ENCODE peak calls at places on chromosomes 5 and 9, in six cellular contexts. One of them, this sample, is unnamed.

GRCh38 chr9:120617637-120617979 is 37.6 kb upstream of the CDK5RAP2 start:
- DNase-seq in PC-3: no peak
- DNase-seq in IMR-90: peak; percentile 18
- DNase-seq in lower lobe of right lung: no peak
- DNase-seq in kidney: no peak
- DNase-seq in tibial artery: no peak
- DNase-seq in this sample: peak; percentile 70

GRCh38 chr9:112555844-112556482 is 69.3 kb downstream of the KIAA1958 start:
- DNase-seq in IMR-90: no peak
- DNase-seq in lower lobe of right lung: no peak
- DNase-seq in PC-3: peak; percentile 32
- DNase-seq in kidney: no peak
- DNase-seq in tibial artery: no peak
- DNase-seq in this sample: no peak

GRCh38 chr5:150815010-150815409 is 31.3 kb upstream of the IRGM start:
- DNase-seq in tibial artery: no peak
- DNase-seq in lower lobe of right lung: no peak
- DNase-seq in PC-3: no peak
- DNase-seq in kidney: no peak
- DNase-seq in IMR-90: no peak
- DNase-seq in this sample: no peak

GRCh38 chr9:13787234-13787833 is 507.8 kb upstream of the MPDZ start:
- DNase-seq in PC-3: no peak
- DNase-seq in tibial artery: no peak
- DNase-seq in kidney: no peak
- DNase-seq in lower lobe of right lung: no peak
- DNase-seq in IMR-90: peak; percentile 46
- DNase-seq in this sample: peak; percentile 81

GRCh38 chr5:132657676-132658382 is at the start of gene IL13:
- DNase-seq in tibial artery: no peak
- DNase-seq in PC-3: no peak
- DNase-seq in lower lobe of right lung: no peak
- DNase-seq in IMR-90: no peak
- DNase-seq in kidney: no peak
- DNase-seq in this sample: no peak

GRCh38 chr9:89078421-89078820 is 87.2 kb downstream of the S1PR3 start:
- DNase-seq in kidney: no peak
- DNase-seq in IMR-90: no peak
- DNase-seq in PC-3: no peak
- DNase-seq in tibial artery: no peak
- DNase-seq in lower lobe of right lung: no peak
- DNase-seq in this sample: no peak

GRCh38 chr9:18722882-18723281 is 248.9 kb downstream of the ADAMTSL1 start:
- DNase-seq in IMR-90: no peak
- DNase-seq in kidney: no peak
- DNase-seq in tibial artery: no peak
- DNase-seq in PC-3: no peak
- DNase-seq in lower lobe of right lung: no peak
- DNase-seq in this sample: no peak

GRCh38 chr5:16690243-16690839 is 73.5 kb upstream of the RETREG1 start:
- DNase-seq in PC-3: peak; percentile 87
- DNase-seq in lower lobe of right lung: no peak
- DNase-seq in kidney: no peak
- DNase-seq in tibial artery: no peak
- DNase-seq in IMR-90: peak; percentile 51
- DNase-seq in this sample: peak; percentile 58

GRCh38 chr9:92686954-92687353 is 17.0 kb upstream of the IPPK start:
- DNase-seq in kidney: no peak
- DNase-seq in lower lobe of right lung: no peak
- DNase-seq in tibial artery: no peak
- DNase-seq in PC-3: peak; percentile 33
- DNase-seq in IMR-90: no peak
- DNase-seq in this sample: no peak

GRCh38 chr9:37243588-37244345 is 123.4 kb downstream of the ZCCHC7 start:
- DNase-seq in tibial artery: no peak
- DNase-seq in IMR-90: no peak
- DNase-seq in kidney: no peak
- DNase-seq in lower lobe of right lung: no peak
- DNase-seq in PC-3: no peak
- DNase-seq in this sample: no peak

GRCh38 chr5:103444333-103445038 is 118.1 kb downstream of the NUDT12 start:
- DNase-seq in PC-3: peak; percentile 45
- DNase-seq in tibial artery: no peak
- DNase-seq in IMR-90: no peak
- DNase-seq in lower lobe of right lung: no peak
- DNase-seq in kidney: no peak
- DNase-seq in this sample: no peak

GRCh38 chr9:98614941-98615340 is 93.8 kb downstream of the GABBR2 start:
- DNase-seq in PC-3: no peak
- DNase-seq in tibial artery: no peak
- DNase-seq in kidney: no peak
- DNase-seq in lower lobe of right lung: no peak
- DNase-seq in IMR-90: no peak
- DNase-seq in this sample: no peak

GRCh38 chr5:179270581-179271300 is 74.5 kb downstream of the ADAMTS2 start:
- DNase-seq in kidney: peak; percentile 73
- DNase-seq in IMR-90: peak; percentile 47
- DNase-seq in tibial artery: peak; percentile 79
- DNase-seq in lower lobe of right lung: peak; percentile 46
- DNase-seq in PC-3: no peak
- DNase-seq in this sample: peak; percentile 95

GRCh38 chr9:122097679-122098315 is 4.7 kb upstream of the TTLL11 start:
- DNase-seq in PC-3: no peak
- DNase-seq in kidney: no peak
- DNase-seq in lower lobe of right lung: no peak
- DNase-seq in IMR-90: no peak
- DNase-seq in tibial artery: peak; percentile 12
- DNase-seq in this sample: peak; percentile 50

GRCh38 chr9:126081746-126082145 is 244.9 kb upstream of the MVB12B start:
- DNase-seq in IMR-90: no peak
- DNase-seq in lower lobe of right lung: no peak
- DNase-seq in tibial artery: no peak
- DNase-seq in PC-3: no peak
- DNase-seq in kidney: no peak
- DNase-seq in this sample: no peak

GRCh38 chr5:112576298-112576925 is 157.3 kb upstream of the EPB41L4A start:
- DNase-seq in IMR-90: no peak
- DNase-seq in tibial artery: no peak
- DNase-seq in lower lobe of right lung: no peak
- DNase-seq in kidney: no peak
- DNase-seq in PC-3: no peak
- DNase-seq in this sample: peak; percentile 34

GRCh38 chr9:16103613-16104012 is 550.8 kb downstream of the CCDC171 start:
- DNase-seq in kidney: peak; percentile 89
- DNase-seq in lower lobe of right lung: no peak
- DNase-seq in PC-3: no peak
- DNase-seq in tibial artery: peak; percentile 80
- DNase-seq in IMR-90: peak; percentile 33
- DNase-seq in this sample: no peak

GRCh38 chr5:117732264-117732663 is 1157.6 kb upstream of the SEMA6A start:
- DNase-seq in lower lobe of right lung: no peak
- DNase-seq in PC-3: no peak
- DNase-seq in tibial artery: no peak
- DNase-seq in IMR-90: no peak
- DNase-seq in kidney: no peak
- DNase-seq in this sample: no peak

GRCh38 chr5:64972591-64972990 is 203.9 kb downstream of the CWC27 start:
- DNase-seq in lower lobe of right lung: no peak
- DNase-seq in kidney: no peak
- DNase-seq in PC-3: no peak
- DNase-seq in tibial artery: no peak
- DNase-seq in IMR-90: peak; percentile 26
- DNase-seq in this sample: no peak

GRCh38 chr9:124950050-124950718 is 9.3 kb upstream of the GOLGA1 start:
- DNase-seq in PC-3: no peak
- DNase-seq in kidney: no peak
- DNase-seq in IMR-90: no peak
- DNase-seq in lower lobe of right lung: no peak
- DNase-seq in tibial artery: no peak
- DNase-seq in this sample: no peak

GRCh38 chr5:113606298-113607134 is 93.0 kb downstream of the YTHDC2 start:
- DNase-seq in kidney: peak; percentile 64
- DNase-seq in PC-3: peak; percentile 78
- DNase-seq in IMR-90: peak; percentile 56
- DNase-seq in lower lobe of right lung: no peak
- DNase-seq in tibial artery: no peak
- DNase-seq in this sample: peak; percentile 71

GRCh38 chr9:112093147-112093874 is 81.8 kb downstream of the SUSD1 start:
- DNase-seq in tibial artery: no peak
- DNase-seq in lower lobe of right lung: no peak
- DNase-seq in kidney: no peak
- DNase-seq in PC-3: no peak
- DNase-seq in IMR-90: no peak
- DNase-seq in this sample: no peak

GRCh38 chr5:35031276-35031675 is 16.5 kb downstream of the AGXT2 start:
- DNase-seq in kidney: no peak
- DNase-seq in tibial artery: no peak
- DNase-seq in PC-3: no peak
- DNase-seq in lower lobe of right lung: no peak
- DNase-seq in IMR-90: peak; percentile 66
- DNase-seq in this sample: peak; percentile 23

GRCh38 chr5:84378420-84378819 is 6.3 kb downstream of the EDIL3 start:
- DNase-seq in kidney: no peak
- DNase-seq in PC-3: no peak
- DNase-seq in tibial artery: no peak
- DNase-seq in IMR-90: peak; percentile 90
- DNase-seq in lower lobe of right lung: no peak
- DNase-seq in this sample: peak; percentile 87

GRCh38 chr5:169430676-169431075 is 129.7 kb upstream of the SLIT3 start:
- DNase-seq in IMR-90: no peak
- DNase-seq in PC-3: no peak
- DNase-seq in kidney: no peak
- DNase-seq in tibial artery: no peak
- DNase-seq in lower lobe of right lung: no peak
- DNase-seq in this sample: peak; percentile 56

GRCh38 chr9:129476821-129477611 is 143.9 kb downstream of the C9orf50 start:
- DNase-seq in IMR-90: peak; percentile 49
- DNase-seq in PC-3: peak; percentile 43
- DNase-seq in tibial artery: no peak
- DNase-seq in lower lobe of right lung: no peak
- DNase-seq in kidney: no peak
- DNase-seq in this sample: no peak
- TF ChIP-seq CTCF in IMR-90: no peak
- TF ChIP-seq CTCF in PC-3: no peak
- TF ChIP-seq CTCF in tibial artery: no peak
- TF ChIP-seq CTCF in lower lobe of right lung: no peak
- TF ChIP-seq CTCF in kidney: no peak
- TF ChIP-seq CTCF in this sample: peak; percentile 2

GRCh38 chr5:62681117-62681850 is 102.7 kb downstream of the LRRC70 start:
- DNase-seq in kidney: no peak
- DNase-seq in IMR-90: no peak
- DNase-seq in lower lobe of right lung: no peak
- DNase-seq in PC-3: no peak
- DNase-seq in tibial artery: no peak
- DNase-seq in this sample: no peak
- H3K4me3 ChIP-seq in kidney: no peak overlapping the region
- H3K4me3 ChIP-seq in IMR-90: no peak overlapping the region
- H3K4me3 ChIP-seq in lower lobe of right lung: no peak overlapping the region
- H3K4me3 ChIP-seq in PC-3: no peak overlapping the region
- H3K4me3 ChIP-seq in tibial artery: no peak overlapping the region
- H3K4me3 ChIP-seq in this sample: no peak overlapping the region

GRCh38 chr5:171647043-171647899 is 138.3 kb upstream of the SMIM23 start:
- DNase-seq in lower lobe of right lung: no peak
- DNase-seq in IMR-90: peak; percentile 79
- DNase-seq in PC-3: peak; percentile 76
- DNase-seq in kidney: no peak
- DNase-seq in tibial artery: no peak
- DNase-seq in this sample: no peak
- TF ChIP-seq CTCF in lower lobe of right lung: no peak
- TF ChIP-seq CTCF in IMR-90: peak; percentile 18
- TF ChIP-seq CTCF in PC-3: peak; percentile 38
- TF ChIP-seq CTCF in kidney: no peak
- TF ChIP-seq CTCF in tibial artery: no peak
- TF ChIP-seq CTCF in this sample: no peak

GRCh38 chr5:176538505-176538806 is 1.3 kb upstream of the RNF44 start:
- DNase-seq in IMR-90: no peak
- DNase-seq in kidney: peak; percentile 33
- DNase-seq in lower lobe of right lung: no peak
- DNase-seq in PC-3: no peak
- DNase-seq in tibial artery: no peak
- DNase-seq in this sample: no peak
- H3K4me3 ChIP-seq in IMR-90: no peak overlapping the region
- H3K4me3 ChIP-seq in kidney: peak overlapping the region; percentile 45
- H3K4me3 ChIP-seq in lower lobe of right lung: peak overlapping the region; percentile 91
- H3K4me3 ChIP-seq in PC-3: peak overlapping the region; percentile 93
- H3K4me3 ChIP-seq in tibial artery: peak overlapping the region; percentile 87
- H3K4me3 ChIP-seq in this sample: no peak overlapping the region

GRCh38 chr5:40873481-40873880 is 32.3 kb downstream of the CARD6 start:
- DNase-seq in IMR-90: no peak
- DNase-seq in tibial artery: no peak
- DNase-seq in lower lobe of right lung: no peak
- DNase-seq in kidney: no peak
- DNase-seq in PC-3: no peak
- DNase-seq in this sample: no peak

GRCh38 chr5:40875958-40876357 is 33.3 kb upstream of the C7 start:
- DNase-seq in PC-3: no peak
- DNase-seq in tibial artery: no peak
- DNase-seq in kidney: no peak
- DNase-seq in lower lobe of right lung: no peak
- DNase-seq in IMR-90: no peak
- DNase-seq in this sample: no peak

GRCh38 chr5:40877371-40877988 is 31.8 kb upstream of the C7 start:
- DNase-seq in tibial artery: no peak
- DNase-seq in PC-3: peak; percentile 58
- DNase-seq in IMR-90: no peak
- DNase-seq in kidney: no peak
- DNase-seq in lower lobe of right lung: no peak
- DNase-seq in this sample: no peak

GRCh38 chr5:40882291-40882690 is 27.0 kb upstream of the C7 start:
- DNase-seq in lower lobe of right lung: no peak
- DNase-seq in IMR-90: no peak
- DNase-seq in PC-3: no peak
- DNase-seq in tibial artery: no peak
- DNase-seq in kidney: no peak
- DNase-seq in this sample: no peak

DNA sequence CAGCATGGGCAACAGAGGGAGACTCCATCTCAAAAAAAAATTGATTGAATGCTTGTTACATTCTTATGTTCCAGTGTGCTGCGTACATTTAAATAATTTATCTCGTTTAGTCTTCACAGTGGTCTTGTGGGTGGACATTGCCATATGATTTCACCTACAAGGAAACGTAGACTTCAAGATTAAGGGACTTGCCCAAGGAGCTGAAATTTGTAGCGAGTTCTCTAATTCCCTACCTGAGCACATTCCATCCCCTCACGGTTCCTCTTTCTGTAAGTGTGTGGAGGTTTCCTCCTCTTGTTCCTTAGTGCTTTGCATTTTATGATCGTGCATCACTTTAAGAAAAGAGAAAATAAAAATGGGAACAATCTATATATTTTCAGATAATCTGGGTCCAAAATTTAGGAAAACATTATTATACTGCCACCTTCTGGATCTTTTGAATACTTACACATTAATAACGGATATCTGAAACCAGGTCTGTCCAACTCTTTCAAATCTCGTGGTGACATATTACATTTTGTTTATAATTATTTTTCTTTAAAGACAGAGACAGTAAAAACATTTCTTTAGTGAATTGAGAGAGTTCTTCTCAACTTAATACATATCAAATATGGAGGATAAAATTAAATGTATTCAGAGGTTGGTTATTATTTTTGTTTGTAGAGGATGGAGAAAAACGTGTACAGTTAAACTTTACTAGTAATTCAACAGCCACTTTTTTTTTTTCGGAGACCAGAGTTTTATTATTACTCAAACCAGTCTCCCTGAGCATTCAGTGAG is 29.9 kb upstream of the C7 start:
- DNase-seq in tibial artery: no peak
- DNase-seq in PC-3: peak; percentile 66
- DNase-seq in lower lobe of right lung: no peak
- DNase-seq in kidney: no peak
- DNase-seq in IMR-90: peak; percentile 45
- DNase-seq in this sample: peak; percentile 63
- TF ChIP-seq CTCF in tibial artery: peak; percentile 60
- TF ChIP-seq CTCF in PC-3: peak; percentile 87
- TF ChIP-seq CTCF in lower lobe of right lung: peak; percentile 59
- TF ChIP-seq CTCF in kidney: peak; percentile 40
- TF ChIP-seq CTCF in IMR-90: peak; percentile 60
- TF ChIP-seq CTCF in this sample: peak; percentile 20

This sample was measured in fibroblast of the aortic adventitia.